ENCODE peak calls at places on chromosomes 12 and 14, in eight cellular contexts. W is CD4-positive, alpha-beta memory T cell; A is GM23248; C is A549; I is PC-9; Y is CD8-positive, alpha-beta T cell; F is CD8-positive, alpha-beta memory T cell; J is upper lobe of left lung. P is an unnamed sample.

GRCh38 chr14:93115069-93115919 is 431 bp downstream of the ITPK1 start:
- DNase-seq in W (peak; percentile 87), A (peak; percentile 93), C (peak; percentile 70), I (peak; percentile 59), Y (peak; percentile 79), F (peak; percentile 79), J (peak; percentile 91), P (no peak)

GRCh38 chr12:5912011-5912410 is 33.0 kb downstream of the ANO2 start:
- DNase-seq in W (no peak), A (no peak), C (no peak), I (no peak), Y (no peak), F (no peak), J (no peak), P (no peak)

GRCh38 chr14:101707863-101708620 is 53.5 kb upstream of the PPP2R5C start:
- DNase-seq in W (no peak), A (no peak), C (no peak), I (peak; percentile 33), Y (no peak), F (no peak), J (no peak), P (no peak)

GRCh38 chr14:85531594-85532391 is 1.8 kb downstream of the FLRT2 start:
- DNase-seq in W (no peak), A (peak; percentile 94), C (peak; percentile 32), I (no peak), Y (no peak), F (no peak), J (peak; percentile 36), P (no peak)

GRCh38 chr14:97709552-97709951 is 912.4 kb downstream of the VRK1 start:
- DNase-seq in W (peak; percentile 59), A (no peak), C (no peak), I (no peak), Y (peak; percentile 46), F (peak; percentile 31), J (peak; percentile 34), P (no peak)

GRCh38 chr14:48398675-48399282 is 723.4 kb upstream of the MDGA2 start:
- DNase-seq in W (no peak), A (peak; percentile 45), C (peak; percentile 3), I (no peak), Y (no peak), F (no peak), J (no peak), P (peak; percentile 50)

GRCh38 chr14:99612737-99613330 is 8.8 kb upstream of the CCDC85C start:
- DNase-seq in W (no peak), A (peak; percentile 80), C (no peak), I (no peak), Y (no peak), F (no peak), J (no peak), P (no peak)

GRCh38 chr14:91065266-91065665 is 4.8 kb upstream of the RPS6KA5 start:
- DNase-seq in W (no peak), A (no peak), C (no peak), I (no peak), Y (no peak), F (no peak), J (no peak), P (no peak)

GRCh38 chr12:91326043-91327027 is 143.7 kb upstream of the DCN start:
- DNase-seq in W (peak; percentile 27), A (peak; percentile 52), C (peak; percentile 24), I (no peak), Y (no peak), F (peak; percentile 3), J (no peak), P (peak; percentile 37)

GRCh38 chr12:88945041-88945732 is 364.9 kb upstream of the KITLG start:
- DNase-seq in W (no peak), A (no peak), C (no peak), I (no peak), Y (no peak), F (no peak), J (no peak), P (no peak)

GRCh38 chr12:128338344-128338743 is 71.4 kb downstream of the TMEM132C start:
- DNase-seq in W (no peak), A (no peak), C (no peak), I (no peak), Y (no peak), F (no peak), J (no peak), P (no peak)

GRCh38 chr12:24608637-24609285 is 340.1 kb downstream of the BCAT1 start:
- DNase-seq in W (no peak), A (no peak), C (no peak), I (no peak), Y (no peak), F (no peak), J (no peak), P (no peak)

GRCh38 chr12:58774008-58774407 is 146.3 kb downstream of the LRIG3 start:
- DNase-seq in W (no peak), A (no peak), C (no peak), I (no peak), Y (no peak), F (no peak), J (no peak), P (no peak)

GRCh38 chr14:77973246-77973645 is 173.3 kb downstream of the ADCK1 start:
- DNase-seq in W (no peak), A (no peak), C (no peak), I (no peak), Y (no peak), F (no peak), J (no peak), P (no peak)

GRCh38 chr12:53757095-53757770 is 5.5 kb upstream of the CISTR start:
- DNase-seq in W (peak; percentile 71), A (peak; percentile 78), C (peak; percentile 86), I (no peak), Y (peak; percentile 67), F (peak; percentile 76), J (peak; percentile 81), P (peak; percentile 98)

DNA sequence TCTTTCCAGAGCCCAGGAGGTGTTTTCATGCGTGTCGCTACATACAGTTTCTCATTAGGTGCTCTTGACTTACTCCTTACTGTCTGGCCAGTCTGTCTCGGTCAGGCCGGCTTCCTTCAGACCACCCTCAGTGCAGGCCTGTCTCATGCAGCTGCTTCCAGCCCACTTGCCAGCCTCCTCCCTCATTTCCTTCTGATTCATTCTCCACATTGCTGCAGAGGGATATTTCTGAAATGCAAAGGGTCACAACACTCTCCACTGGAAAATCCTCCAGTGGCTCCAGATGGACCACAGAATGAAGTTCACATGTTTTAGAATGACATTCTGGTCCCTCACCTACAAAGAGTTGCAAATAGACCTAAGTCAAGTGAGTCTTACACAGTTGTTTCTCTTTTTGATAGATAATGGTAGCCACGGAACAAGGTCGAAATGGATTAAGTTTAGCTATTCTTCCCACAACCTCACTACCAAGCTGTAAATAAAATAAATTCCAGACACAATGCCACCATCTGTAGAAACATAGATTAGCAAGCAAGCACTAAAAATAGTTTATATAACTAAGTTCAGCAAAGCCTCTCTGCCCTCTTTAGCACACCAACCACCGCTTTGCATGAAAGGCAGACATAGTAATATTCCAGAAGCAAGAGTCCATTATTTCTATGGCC is 146.9 kb downstream of the ESR2 start:
- DNase-seq in W (no peak), A (no peak), C (no peak), I (no peak), Y (no peak), F (no peak), J (no peak), P (no peak)
- H3K4me3 ChIP-seq in W (no peak overlapping the region), A (no peak overlapping the region), C (no peak overlapping the region), I (no peak overlapping the region), Y (no peak overlapping the region), F (no peak overlapping the region), J (no peak overlapping the region), P (no peak overlapping the region)

GRCh38 chr14:75888933-75889332 is 92.9 kb downstream of the TGFB3 start:
- DNase-seq in W (no peak), A (no peak), C (no peak), I (no peak), Y (no peak), F (no peak), J (no peak), P (no peak)

GRCh38 chr14:75881986-75882385 is 99.8 kb downstream of the TGFB3 start:
- DNase-seq in W (no peak), A (peak; percentile 38), C (no peak), I (no peak), Y (no peak), F (no peak), J (no peak), P (no peak)

GRCh38 chr14:75884198-75884611 is 97.6 kb downstream of the TGFB3 start:
- DNase-seq in W (no peak), A (peak; percentile 86), C (no peak), I (peak; percentile 67), Y (no peak), F (no peak), J (no peak), P (no peak)

GRCh38 chr14:75886661-75887348 is 95.0 kb downstream of the TGFB3 start:
- DNase-seq in W (no peak), A (peak; percentile 64), C (no peak), I (peak; percentile 54), Y (no peak), F (no peak), J (no peak), P (no peak)

DNA sequence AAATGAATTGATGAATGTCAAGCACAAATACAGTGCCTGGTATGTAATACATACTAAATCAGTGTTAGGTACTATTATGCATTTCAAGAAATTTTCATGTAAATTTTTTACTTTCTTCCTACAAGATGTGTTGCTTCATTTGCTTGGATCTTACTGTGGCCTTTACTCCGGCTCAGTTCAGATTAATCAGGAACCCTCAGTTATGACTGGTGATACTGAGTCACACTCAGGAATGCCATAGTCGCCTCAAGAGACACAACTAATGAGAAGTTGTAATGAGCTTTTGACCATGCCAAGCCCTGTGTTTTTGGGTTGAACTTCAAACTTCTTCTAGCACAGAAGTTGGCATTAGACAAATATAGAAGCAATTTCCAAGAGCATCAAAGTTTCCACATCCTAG is 96.0 kb downstream of the TGFB3 start:
- DNase-seq in W (no peak), A (peak; percentile 87), C (no peak), I (peak; percentile 57), Y (no peak), F (no peak), J (no peak), P (no peak)
- H3K27ac ChIP-seq in W (no peak overlapping the region), A (peak overlapping the region; percentile 81), C (no peak overlapping the region), I (peak overlapping the region; percentile 24), Y (no peak overlapping the region), F (no peak overlapping the region), J (no peak overlapping the region), P (no peak overlapping the region)

GRCh38 chr12:2811791-2812190 is 677 bp upstream of the ITFG2 start:
- DNase-seq in W (no peak), A (no peak), C (no peak), I (no peak), Y (no peak), F (no peak), J (no peak), P (no peak)
- H3K4me3 ChIP-seq in W (no peak overlapping the region), A (peak overlapping the region; percentile 92), C (peak overlapping the region; percentile 61), I (peak overlapping the region; percentile 78), Y (peak overlapping the region; percentile 66), F (peak overlapping the region; percentile 87), J (peak overlapping the region; percentile 72), P (no peak overlapping the region)

DNA sequence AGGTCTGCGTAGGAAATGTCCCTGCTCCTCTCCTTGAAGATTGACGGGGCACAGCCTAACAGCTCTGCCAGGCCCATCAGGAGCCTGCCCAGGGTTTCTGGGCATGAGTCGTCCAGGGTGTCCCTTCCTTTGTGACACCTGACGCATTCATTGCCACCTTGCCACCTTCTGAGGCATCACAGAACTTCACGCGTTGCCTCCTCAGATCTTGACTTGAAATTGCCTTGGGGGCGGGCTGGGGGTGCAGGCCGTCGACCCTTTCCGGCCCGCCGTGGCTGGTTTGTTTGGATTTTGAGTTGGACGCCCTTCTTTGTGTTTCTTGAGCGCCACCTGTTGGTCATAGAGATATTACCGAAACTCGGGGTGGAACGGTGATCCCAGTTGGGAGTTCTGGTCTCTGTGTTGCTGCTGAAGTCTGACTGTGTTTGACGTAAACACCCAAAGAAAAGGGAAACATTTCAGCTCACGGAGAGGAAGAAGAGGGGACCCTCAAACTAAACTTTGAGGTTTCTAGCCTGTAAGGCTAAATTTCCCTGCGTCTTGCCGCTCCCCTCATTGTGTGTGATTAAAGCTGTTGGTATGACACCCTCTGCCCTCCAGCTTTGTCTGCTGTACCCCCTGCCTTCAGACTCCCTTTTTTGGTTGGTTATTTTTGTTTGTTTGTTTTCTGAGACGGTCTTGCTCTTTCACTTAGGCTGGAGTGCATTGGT is 44.6 kb downstream of the MLXIP start:
- DNase-seq in W (peak; percentile 66), A (peak; percentile 76), C (peak; percentile 76), I (peak; percentile 53), Y (peak; percentile 54), F (peak; percentile 62), J (peak; percentile 55), P (peak; percentile 74)
- H3K27ac ChIP-seq in W (no peak overlapping the region), A (no peak overlapping the region), C (peak overlapping the region; percentile 83), I (peak overlapping the region; percentile 49), Y (no peak overlapping the region), F (no peak overlapping the region), J (no peak overlapping the region), P (no peak overlapping the region)